ENCODE peak calls at places on chromosome 22, in seven cellular contexts. One of them, this sample, is unnamed.

GRCh38 chr22:27919943-27920755 is 1.1 kb upstream of the PITPNB start:
- DNase-seq in kidney epithelial cell: no peak
- DNase-seq in fibroblast of lung: peak
- DNase-seq in ovary: no peak
- DNase-seq in A673: peak
- DNase-seq in RWPE2: no peak
- DNase-seq in dorsolateral prefrontal cortex: no peak
- DNase-seq in this sample: peak

GRCh38 chr22:35369996-35370395 is 10.9 kb upstream of the HMOX1 start:
- DNase-seq in kidney epithelial cell: no peak
- DNase-seq in fibroblast of lung: no peak
- DNase-seq in ovary: no peak
- DNase-seq in A673: no peak
- DNase-seq in RWPE2: no peak
- DNase-seq in dorsolateral prefrontal cortex: no peak
- DNase-seq in this sample: no peak

GRCh38 chr22:38132136-38132535 is 21.7 kb upstream of the BAIAP2L2 start:
- DNase-seq in kidney epithelial cell: no peak
- DNase-seq in fibroblast of lung: no peak
- DNase-seq in ovary: no peak
- DNase-seq in A673: no peak
- DNase-seq in RWPE2: no peak
- DNase-seq in dorsolateral prefrontal cortex: no peak
- DNase-seq in this sample: no peak

GRCh38 chr22:24284747-24285203 is 14.1 kb downstream of the SPECC1L start:
- DNase-seq in kidney epithelial cell: no peak
- DNase-seq in fibroblast of lung: peak
- DNase-seq in ovary: no peak
- DNase-seq in A673: no peak
- DNase-seq in RWPE2: no peak
- DNase-seq in dorsolateral prefrontal cortex: no peak
- DNase-seq in this sample: peak

GRCh38 chr22:28710889-28711285 is 30.7 kb downstream of the CHEK2 start:
- DNase-seq in kidney epithelial cell: no peak
- DNase-seq in fibroblast of lung: peak
- DNase-seq in ovary: no peak
- DNase-seq in A673: peak
- DNase-seq in RWPE2: no peak
- DNase-seq in dorsolateral prefrontal cortex: no peak
- DNase-seq in this sample: peak

GRCh38 chr22:24986816-24987215 is 34.3 kb downstream of the KIAA1671 start:
- DNase-seq in kidney epithelial cell: no peak
- DNase-seq in fibroblast of lung: no peak
- DNase-seq in ovary: no peak
- DNase-seq in A673: no peak
- DNase-seq in RWPE2: no peak
- DNase-seq in dorsolateral prefrontal cortex: no peak
- DNase-seq in this sample: no peak

GRCh38 chr22:23787910-23788309 is 1.1 kb downstream of the SMARCB1 start:
- DNase-seq in kidney epithelial cell: no peak
- DNase-seq in fibroblast of lung: no peak
- DNase-seq in ovary: no peak
- DNase-seq in A673: no peak
- DNase-seq in RWPE2: no peak
- DNase-seq in dorsolateral prefrontal cortex: no peak
- DNase-seq in this sample: no peak

GRCh38 chr22:24875862-24876506 is 70.0 kb downstream of the SGSM1 start:
- DNase-seq in kidney epithelial cell: no peak
- DNase-seq in fibroblast of lung: peak
- DNase-seq in ovary: no peak
- DNase-seq in A673: peak
- DNase-seq in RWPE2: no peak
- DNase-seq in dorsolateral prefrontal cortex: no peak
- DNase-seq in this sample: no peak

GRCh38 chr22:32849501-32849900 is 48.0 kb downstream of the TIMP3 start:
- DNase-seq in kidney epithelial cell: no peak
- DNase-seq in fibroblast of lung: no peak
- DNase-seq in ovary: no peak
- DNase-seq in A673: no peak
- DNase-seq in RWPE2: no peak
- DNase-seq in dorsolateral prefrontal cortex: no peak
- DNase-seq in this sample: no peak

GRCh38 chr22:41898645-41899044 is 16.2 kb downstream of the SHISA8 start:
- DNase-seq in kidney epithelial cell: no peak
- DNase-seq in fibroblast of lung: no peak
- DNase-seq in ovary: no peak
- DNase-seq in A673: no peak
- DNase-seq in RWPE2: no peak
- DNase-seq in dorsolateral prefrontal cortex: no peak
- DNase-seq in this sample: no peak

GRCh38 chr22:28139993-28140392 is 220.9 kb upstream of the PITPNB start:
- DNase-seq in kidney epithelial cell: peak
- DNase-seq in fibroblast of lung: peak
- DNase-seq in ovary: no peak
- DNase-seq in A673: no peak
- DNase-seq in RWPE2: no peak
- DNase-seq in dorsolateral prefrontal cortex: no peak
- DNase-seq in this sample: peak

GRCh38 chr22:28429711-28430110 is 249.9 kb downstream of the TTC28 start:
- DNase-seq in kidney epithelial cell: no peak
- DNase-seq in fibroblast of lung: peak
- DNase-seq in ovary: no peak
- DNase-seq in A673: no peak
- DNase-seq in RWPE2: no peak
- DNase-seq in dorsolateral prefrontal cortex: no peak
- DNase-seq in this sample: no peak

GRCh38 chr22:22720201-22720723 is 75.8 kb downstream of the GGTLC2 start:
- DNase-seq in kidney epithelial cell: no peak
- DNase-seq in fibroblast of lung: peak
- DNase-seq in ovary: no peak
- DNase-seq in A673: peak
- DNase-seq in RWPE2: no peak
- DNase-seq in dorsolateral prefrontal cortex: no peak
- DNase-seq in this sample: peak

GRCh38 chr22:28034145-28034759 is 115.2 kb upstream of the PITPNB start:
- DNase-seq in kidney epithelial cell: no peak
- DNase-seq in fibroblast of lung: no peak
- DNase-seq in ovary: no peak
- DNase-seq in A673: no peak
- DNase-seq in RWPE2: no peak
- DNase-seq in dorsolateral prefrontal cortex: no peak
- DNase-seq in this sample: no peak

GRCh38 chr22:40633036-40633435 is 3.5 kb downstream of the MRTFA start:
- DNase-seq in kidney epithelial cell: no peak
- DNase-seq in fibroblast of lung: no peak
- DNase-seq in ovary: no peak
- DNase-seq in A673: no peak
- DNase-seq in RWPE2: no peak
- DNase-seq in dorsolateral prefrontal cortex: no peak
- DNase-seq in this sample: no peak

GRCh38 chr22:40635008-40635939 is 1.2 kb downstream of the MRTFA start:
- DNase-seq in kidney epithelial cell: no peak
- DNase-seq in fibroblast of lung: peak
- DNase-seq in ovary: peak
- DNase-seq in A673: no peak
- DNase-seq in RWPE2: no peak
- DNase-seq in dorsolateral prefrontal cortex: no peak
- DNase-seq in this sample: no peak

GRCh38 chr22:40635940-40636379 is 559 bp downstream of the MRTFA start:
- DNase-seq in kidney epithelial cell: no peak
- DNase-seq in fibroblast of lung: no peak
- DNase-seq in ovary: no peak
- DNase-seq in A673: no peak
- DNase-seq in RWPE2: no peak
- DNase-seq in dorsolateral prefrontal cortex: peak
- DNase-seq in this sample: no peak

GRCh38 chr22:40636380-40637180 is at the start of gene MRTFA:
- DNase-seq in kidney epithelial cell: peak
- DNase-seq in fibroblast of lung: peak
- DNase-seq in ovary: peak
- DNase-seq in A673: peak
- DNase-seq in RWPE2: peak
- DNase-seq in dorsolateral prefrontal cortex: peak
- DNase-seq in this sample: peak

DNA sequence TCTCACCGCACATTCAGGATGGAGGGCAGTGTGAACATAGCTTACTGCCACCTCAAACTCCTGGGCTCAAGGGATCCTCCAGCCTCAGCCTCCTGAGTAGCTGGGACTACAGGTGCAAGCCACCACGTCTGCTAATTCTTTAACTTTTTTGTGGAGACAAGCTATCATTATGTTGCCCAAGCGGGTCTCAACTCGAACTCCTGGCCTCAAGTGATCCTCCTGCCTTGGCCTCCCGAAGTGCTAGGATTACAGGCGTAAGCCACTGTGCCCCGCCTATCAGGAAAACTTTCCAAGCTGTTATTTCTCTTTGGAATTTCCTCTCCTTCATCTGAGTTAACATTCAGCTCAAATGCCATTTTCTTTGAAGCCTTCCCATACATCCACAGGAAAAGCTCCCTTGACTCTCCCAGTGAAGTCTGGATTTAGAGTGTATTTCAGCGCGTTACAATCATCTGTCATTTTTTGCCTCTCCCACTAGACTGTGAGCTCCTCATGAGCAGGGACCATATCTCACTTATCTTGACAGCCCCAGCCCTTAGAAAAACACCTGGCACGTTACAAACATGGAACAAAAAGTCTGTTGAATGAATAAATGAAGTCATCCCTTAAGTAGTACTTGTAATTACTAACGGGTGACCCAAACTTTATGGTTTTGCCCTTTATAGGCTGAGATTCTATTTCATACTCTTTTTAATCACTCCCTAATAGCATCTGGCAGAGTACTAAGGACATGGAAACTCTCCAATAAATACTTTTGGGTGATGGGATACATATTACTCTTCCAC is 2.2 kb downstream of the MRTFA start:
- DNase-seq in kidney epithelial cell: no peak
- DNase-seq in fibroblast of lung: peak
- DNase-seq in ovary: no peak
- DNase-seq in A673: no peak
- DNase-seq in RWPE2: no peak
- DNase-seq in dorsolateral prefrontal cortex: no peak
- DNase-seq in this sample: no peak
- H3K4me3 ChIP-seq in kidney epithelial cell: no peak
- H3K4me3 ChIP-seq in fibroblast of lung: peak
- H3K4me3 ChIP-seq in ovary: peak
- H3K4me3 ChIP-seq in A673: peak
- H3K4me3 ChIP-seq in RWPE2: peak
- H3K4me3 ChIP-seq in dorsolateral prefrontal cortex: peak
- H3K4me3 ChIP-seq in this sample: peak

DNA sequence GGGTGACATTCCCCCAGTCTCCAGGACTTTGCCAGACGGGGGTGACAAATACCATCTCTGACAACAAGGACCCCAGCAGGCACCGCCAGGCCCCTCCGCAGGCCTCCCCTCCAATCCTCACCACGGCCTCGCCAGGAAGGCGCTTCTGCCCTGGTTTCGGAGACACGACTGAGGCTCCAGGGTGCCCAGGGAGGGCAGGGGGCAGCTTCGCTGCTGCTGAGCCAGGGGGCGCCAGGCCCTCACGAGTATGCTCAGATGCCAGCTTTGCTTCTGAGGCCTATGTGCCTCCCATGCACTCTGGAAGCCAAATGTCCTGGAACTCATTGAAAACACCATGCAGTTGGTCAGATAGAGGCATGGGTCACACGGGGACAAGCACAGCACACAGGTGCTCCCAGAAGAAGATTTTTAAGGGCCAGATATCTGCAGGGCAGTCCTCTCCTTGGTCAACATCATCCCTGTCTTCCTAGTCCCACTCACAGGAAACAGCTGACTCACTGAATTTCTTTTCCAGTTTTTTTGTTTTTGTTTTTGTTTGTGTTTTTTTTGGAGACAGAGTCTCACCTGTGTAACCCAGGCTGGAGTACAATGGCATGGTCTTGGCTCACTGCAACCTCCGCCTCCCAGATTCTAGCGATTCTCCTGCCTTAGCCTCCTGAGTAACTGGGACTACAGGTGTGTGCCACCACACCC is 19.9 kb downstream of the BID start:
- DNase-seq in kidney epithelial cell: no peak
- DNase-seq in fibroblast of lung: no peak
- DNase-seq in ovary: peak
- DNase-seq in A673: peak
- DNase-seq in RWPE2: no peak
- DNase-seq in dorsolateral prefrontal cortex: no peak
- DNase-seq in this sample: no peak
- TF ChIP-seq CTCF in kidney epithelial cell: peak
- TF ChIP-seq CTCF in fibroblast of lung: no peak
- TF ChIP-seq CTCF in ovary: no peak
- TF ChIP-seq CTCF in A673: peak
- TF ChIP-seq CTCF in RWPE2: peak
- TF ChIP-seq CTCF in dorsolateral prefrontal cortex: no peak
- TF ChIP-seq CTCF in this sample: no peak

GRCh38 chr22:42937164-42937854 is 77.6 kb downstream of the PACSIN2 start:
- DNase-seq in kidney epithelial cell: no peak
- DNase-seq in fibroblast of lung: peak
- DNase-seq in ovary: no peak
- DNase-seq in A673: no peak
- DNase-seq in RWPE2: peak
- DNase-seq in dorsolateral prefrontal cortex: no peak
- DNase-seq in this sample: peak
- H3K4me3 ChIP-seq in kidney epithelial cell: no peak
- H3K4me3 ChIP-seq in fibroblast of lung: no peak
- H3K4me3 ChIP-seq in ovary: no peak
- H3K4me3 ChIP-seq in A673: no peak
- H3K4me3 ChIP-seq in RWPE2: no peak
- H3K4me3 ChIP-seq in dorsolateral prefrontal cortex: no peak
- H3K4me3 ChIP-seq in this sample: no peak

DNA sequence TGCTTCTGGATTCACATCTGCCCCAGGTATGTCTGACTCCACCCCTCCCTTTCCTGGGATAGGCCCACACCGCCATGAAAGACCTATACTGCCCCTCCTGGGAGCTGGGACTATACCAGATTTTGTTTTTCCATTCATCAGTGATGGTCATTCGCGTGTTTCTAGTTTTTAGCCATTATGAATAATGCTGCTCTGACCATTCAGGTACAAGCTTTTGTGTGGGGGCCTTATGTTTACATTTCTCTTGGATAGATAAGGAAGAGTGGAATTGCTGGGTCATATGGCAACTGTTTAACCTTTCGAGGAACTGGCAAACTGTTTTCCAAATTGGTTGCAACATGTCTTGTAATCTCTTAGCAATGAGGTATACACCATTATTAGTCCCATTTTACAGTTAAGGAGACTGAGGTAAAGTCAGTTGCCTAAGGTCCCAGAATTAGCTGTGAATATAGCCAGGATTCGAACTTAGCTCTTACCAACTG is 1.2 kb upstream of the TBC1D10A start:
- DNase-seq in kidney epithelial cell: no peak
- DNase-seq in fibroblast of lung: no peak
- DNase-seq in ovary: no peak
- DNase-seq in A673: no peak
- DNase-seq in RWPE2: no peak
- DNase-seq in dorsolateral prefrontal cortex: no peak
- DNase-seq in this sample: no peak
- TF ChIP-seq CTCF in kidney epithelial cell: peak
- TF ChIP-seq CTCF in fibroblast of lung: no peak
- TF ChIP-seq CTCF in ovary: no peak
- TF ChIP-seq CTCF in A673: no peak
- TF ChIP-seq CTCF in RWPE2: peak
- TF ChIP-seq CTCF in dorsolateral prefrontal cortex: no peak
- TF ChIP-seq CTCF in this sample: no peak

GRCh38 chr22:49948573-49948957 is 12.0 kb upstream of the PIM3 start:
- DNase-seq in kidney epithelial cell: no peak
- DNase-seq in fibroblast of lung: no peak
- DNase-seq in ovary: no peak
- DNase-seq in A673: no peak
- DNase-seq in RWPE2: no peak
- DNase-seq in dorsolateral prefrontal cortex: no peak
- DNase-seq in this sample: no peak
- H3K4me3 ChIP-seq in kidney epithelial cell: no peak
- H3K4me3 ChIP-seq in fibroblast of lung: no peak
- H3K4me3 ChIP-seq in ovary: no peak
- H3K4me3 ChIP-seq in A673: no peak
- H3K4me3 ChIP-seq in RWPE2: peak
- H3K4me3 ChIP-seq in dorsolateral prefrontal cortex: no peak
- H3K4me3 ChIP-seq in this sample: no peak